ENCODE peak calls at places on chromosomes 11 and 22, in four cellular contexts. A is kidney, M is IMR-90, F is BE2C. L is an unnamed sample.

GRCh38 chr11:22666700-22667439 is 459 bp downstream of the GAS2 start:
- DNase-seq in A (peak; percentile 77), M (no peak), F (peak; percentile 64), L (no peak)

GRCh38 chr11:96168623-96169022 is 174.4 kb downstream of the MAML2 start:
- DNase-seq in A (no peak), M (peak; percentile 93), F (no peak), L (no peak)

GRCh38 chr11:1876361-1877063 is 15.2 kb downstream of the PRR33 start:
- DNase-seq in A (peak; percentile 81), M (no peak), F (peak; percentile 78), L (peak; percentile 69)

GRCh38 chr11:96242191-96242845 is 100.7 kb downstream of the MAML2 start:
- DNase-seq in A (no peak), M (no peak), F (no peak), L (no peak)

GRCh38 chr11:2522636-2523255 is 77.9 kb downstream of the KCNQ1 start:
- DNase-seq in A (peak; percentile 57), M (no peak), F (peak; percentile 1), L (peak; percentile 45)

GRCh38 chr11:106222626-106223025 is 145.2 kb downstream of the AASDHPPT start:
- DNase-seq in A (no peak), M (no peak), F (no peak), L (no peak)

GRCh38 chr11:73330569-73331093 is 22.6 kb downstream of the ARHGEF17 start:
- DNase-seq in A (no peak), M (peak; percentile 61), F (peak; percentile 60), L (no peak)

GRCh38 chr11:40679276-40679675 is 780.2 kb downstream of the LRRC4C start:
- DNase-seq in A (no peak), M (no peak), F (no peak), L (no peak)

GRCh38 chr22:17234144-17234623 is 14.9 kb upstream of the ADA2 start:
- DNase-seq in A (peak; percentile 35), M (no peak), F (no peak), L (no peak)

GRCh38 chr22:18154821-18155390 is 4.9 kb downstream of the USP18 start:
- DNase-seq in A (no peak), M (no peak), F (no peak), L (no peak)

GRCh38 chr11:44270403-44271192 is 39.3 kb downstream of the ALX4 start:
- DNase-seq in A (no peak), M (no peak), F (no peak), L (no peak)

GRCh38 chr11:72041364-72042058 is 38.8 kb downstream of the NUMA1 start:
- DNase-seq in A (peak; percentile 89), M (peak; percentile 75), F (peak; percentile 85), L (no peak)

GRCh38 chr11:122215244-122215992 is 99.4 kb upstream of the BLID start:
- DNase-seq in A (peak; percentile 91), M (peak; percentile 99), F (peak; percentile 69), L (no peak)

GRCh38 chr11:76493626-76494539 is 49.1 kb downstream of the EMSY start:
- DNase-seq in A (no peak), M (no peak), F (no peak), L (no peak)

GRCh38 chr11:38562562-38562961 is 1964.5 kb upstream of the RAG2 start:
- DNase-seq in A (no peak), M (no peak), F (no peak), L (no peak)

GRCh38 chr11:98107736-98108135 is 913.0 kb upstream of the CNTN5 start:
- DNase-seq in A (no peak), M (no peak), F (peak; percentile 35), L (no peak)

GRCh38 chr11:92653448-92653847 is 316.0 kb upstream of the MTNR1B start:
- DNase-seq in A (no peak), M (no peak), F (no peak), L (no peak)

GRCh38 chr11:127632546-127632945 is 632.0 kb upstream of the KIRREL3 start:
- DNase-seq in A (no peak), M (no peak), F (no peak), L (no peak)

GRCh38 chr11:11036185-11037161 is 178.6 kb upstream of the ZBED5 start:
- DNase-seq in A (no peak), M (peak; percentile 66), F (peak; percentile 17), L (no peak)

GRCh38 chr11:71120346-71120963 is 131.9 kb downstream of the SHANK2 start:
- DNase-seq in A (peak; percentile 71), M (no peak), F (no peak), L (no peak)

GRCh38 chr11:118572914-118573550 is 823 bp downstream of the ARCN1 start:
- DNase-seq in A (no peak), M (peak; percentile 75), F (no peak), L (no peak)

GRCh38 chr11:66069715-66070603 is at the start of gene PACS1:
- DNase-seq in A (peak; percentile 96), M (peak; percentile 73), F (peak; percentile 72), L (no peak)

GRCh38 chr22:50102946-50103345 is 13.1 kb downstream of the MOV10L1 start:
- DNase-seq in A (no peak), M (no peak), F (no peak), L (no peak)

GRCh38 chr11:64321533-64321932 is 3.6 kb downstream of the PRDX5 start:
- DNase-seq in A (no peak), M (peak; percentile 38), F (no peak), L (peak; percentile 78)
- H3K4me1 ChIP-seq in A (peaks cover 6% of the 10 kb centered on the region), M (peaks cover 10% of the 10 kb centered on the region), F (no peaks in the 10 kb centered on the region), L (peaks cover 38% of the 10 kb centered on the region)

DNA sequence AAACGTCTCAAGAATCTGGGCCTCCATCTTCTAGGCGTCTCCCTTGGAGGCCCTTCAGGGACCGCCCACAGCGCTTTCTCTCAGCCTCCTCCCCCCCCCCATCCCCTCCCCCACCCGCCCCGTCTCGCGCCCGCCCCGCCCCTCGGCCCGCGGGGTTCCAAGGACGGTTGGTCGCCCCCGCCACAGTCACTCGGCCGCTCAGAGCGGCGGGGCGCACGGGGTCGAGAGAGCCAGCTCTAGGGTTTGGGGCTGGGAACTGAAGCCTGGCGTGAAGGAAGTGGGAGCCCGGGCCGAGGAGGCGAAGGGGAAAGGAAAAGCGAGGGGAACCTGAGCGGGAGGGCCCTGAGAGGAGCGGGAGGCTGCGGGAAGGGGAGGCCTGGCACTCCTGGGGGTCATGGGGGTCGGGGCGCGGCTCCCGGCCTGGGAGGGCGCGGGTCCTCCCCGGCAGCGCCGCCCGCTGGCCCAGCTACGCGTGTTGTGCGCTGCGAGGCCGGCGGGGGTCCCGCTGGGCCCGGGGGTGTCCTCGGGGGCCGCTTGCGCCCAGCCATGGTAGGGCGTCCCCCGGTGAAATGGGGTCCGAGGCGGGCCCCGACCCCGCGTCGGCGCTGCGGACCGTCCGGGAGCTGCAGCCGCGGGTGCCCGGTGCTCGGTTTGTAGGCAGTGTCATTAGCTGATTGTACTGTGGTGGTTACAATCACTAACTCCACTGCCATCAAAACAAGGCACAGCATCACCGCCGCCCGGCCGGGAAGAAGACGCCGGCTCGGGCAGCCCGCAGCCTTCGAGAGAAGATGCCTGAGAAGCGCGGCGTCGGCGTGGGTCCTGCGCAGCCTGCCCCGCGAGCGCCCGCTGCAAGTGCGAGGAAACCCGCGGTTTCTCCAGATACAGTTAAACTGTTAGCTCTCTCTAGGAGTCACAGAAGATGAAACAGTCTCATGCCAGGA is at the start of gene BTG4:
- DNase-seq in A (peak; percentile 73), M (no peak), F (peak; percentile 23), L (no peak)
- H3K4me3 ChIP-seq in A (no peak within 1 kb of the TSS), M (peak within 1 kb of the TSS; percentile 16), F (no peak within 1 kb of the TSS), L (no peak within 1 kb of the TSS)

GRCh38 chr11:69910519-69911309 is 91.5 kb upstream of the FGF3 start:
- DNase-seq in A (peak; percentile 30), M (no peak), F (peak; percentile 5), L (peak; percentile 46)
- H3K4me1 ChIP-seq in A (no peaks in the 10 kb centered on the region), M (peaks cover 2% of the 10 kb centered on the region), F (peaks cover 32% of the 10 kb centered on the region), L (peaks cover 20% of the 10 kb centered on the region)

DNA sequence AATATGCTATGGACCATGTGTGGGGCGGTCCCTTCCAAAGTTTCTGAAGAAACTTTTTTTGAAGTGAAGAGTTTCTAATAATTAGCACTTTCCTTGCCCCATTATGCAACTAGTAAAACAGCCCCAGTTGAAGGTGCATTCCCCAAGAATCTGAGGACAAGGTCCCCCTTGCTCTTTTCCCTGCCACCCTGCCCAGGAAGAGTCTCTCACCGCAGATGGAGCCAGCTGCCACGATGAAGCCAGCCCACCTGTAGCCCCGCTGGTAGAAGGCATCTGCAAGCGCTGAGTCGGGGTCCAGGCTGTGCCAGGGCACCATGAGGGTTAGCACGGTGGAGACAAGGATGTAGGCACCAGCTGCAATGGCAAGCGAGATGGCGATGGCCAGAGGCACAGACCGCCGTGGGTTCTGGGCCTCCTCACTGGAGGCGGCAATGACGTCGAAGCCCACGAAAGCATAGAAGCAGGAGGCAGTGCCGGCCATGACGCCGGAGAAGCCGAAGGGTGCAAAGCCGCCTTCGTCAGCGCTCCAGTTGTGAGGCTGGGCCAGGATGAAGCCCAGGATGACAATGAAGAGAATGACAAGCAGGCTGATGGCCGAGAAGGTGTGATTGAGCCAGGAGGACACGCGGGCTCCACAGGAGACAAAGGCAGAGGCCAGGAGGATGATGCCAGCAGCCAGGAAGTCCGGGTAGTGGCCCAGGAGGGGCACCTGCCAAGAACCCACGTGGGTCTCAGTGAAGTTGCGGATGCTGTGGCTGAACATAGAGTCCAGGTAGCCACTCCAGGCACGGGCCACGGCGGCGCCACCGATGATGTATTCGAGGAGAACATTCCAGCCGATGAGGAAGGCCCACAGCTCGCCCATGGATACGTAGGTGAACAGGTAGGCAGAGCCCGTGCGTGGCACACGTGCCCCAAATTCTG is 1.5 kb downstream of the SLC7A4 start:
- DNase-seq in A (no peak), M (no peak), F (no peak), L (no peak)
- H3K4me3 ChIP-seq in A (no peak overlapping the region), M (no peak overlapping the region), F (no peak overlapping the region), L (no peak overlapping the region)

DNA sequence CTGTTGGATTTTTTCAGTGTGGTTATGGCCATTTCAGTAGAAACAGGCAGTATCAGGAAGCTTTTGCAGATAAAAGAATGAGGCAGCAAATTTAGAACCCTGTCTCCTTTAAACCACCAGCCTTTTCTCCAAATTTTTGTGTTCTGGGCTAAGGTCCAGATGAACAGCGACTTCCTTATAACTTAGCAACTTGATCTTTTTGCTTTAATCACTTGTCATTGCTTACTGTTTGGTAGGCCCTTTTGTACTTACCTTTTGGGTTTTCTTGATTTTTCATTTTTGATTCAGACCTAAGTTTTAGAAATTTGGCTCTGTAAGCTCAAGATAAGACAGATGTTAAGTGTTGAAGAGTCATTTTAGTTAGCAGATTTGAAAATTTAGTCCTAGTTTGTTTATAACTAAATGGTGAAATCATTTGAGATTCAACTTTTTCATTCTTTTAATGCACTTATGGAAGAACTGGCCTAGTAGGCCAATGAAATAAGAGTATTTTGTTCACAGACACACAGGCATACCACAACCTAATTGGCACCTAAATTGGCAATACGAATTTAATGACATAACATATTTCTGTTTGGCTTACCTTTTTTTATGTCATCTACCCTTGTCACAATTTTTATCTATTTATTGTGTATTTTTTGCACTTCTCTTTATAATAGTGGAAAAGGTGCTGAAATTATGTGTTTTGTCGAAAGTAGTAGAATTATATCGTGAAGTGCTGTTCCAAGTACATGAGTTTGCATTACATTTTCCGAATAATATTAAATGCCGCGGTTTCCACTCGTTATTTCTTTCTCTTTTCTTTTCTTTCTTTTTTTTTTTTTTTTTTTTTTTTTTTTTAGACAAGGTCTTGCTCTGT is 2.1 kb downstream of the RTN3 start:
- DNase-seq in A (no peak), M (peak; percentile 53), F (no peak), L (no peak)
- H3K4me1 ChIP-seq in A (peaks cover 10% of the 10 kb centered on the region), M (peaks cover 6% of the 10 kb centered on the region), F (no peaks in the 10 kb centered on the region), L (peaks cover 12% of the 10 kb centered on the region)

GRCh38 chr11:114123692-114124330 is 64.3 kb downstream of the ZBTB16 start:
- DNase-seq in A (no peak), M (no peak), F (no peak), L (no peak)
- H3K4me3 ChIP-seq in A (no peak overlapping the region), M (no peak overlapping the region), F (no peak overlapping the region), L (no peak overlapping the region)

GRCh38 chr22:42342426-42343135 is 72.1 kb upstream of the TCF20 start:
- DNase-seq in A (no peak), M (no peak), F (no peak), L (no peak)
- H3K4me1 ChIP-seq in A (no peaks in the 10 kb centered on the region), M (peaks cover 2% of the 10 kb centered on the region), F (peaks cover 15% of the 10 kb centered on the region), L (no peaks in the 10 kb centered on the region)

L was measured in RWPE2.